ENCODE peak calls at places on chromosomes 6 and 20, in five cellular contexts. Q, R, I, V and U are unnamed samples.

GRCh38 chr6:111237757-111238260 is 150.5 kb downstream of the SLC16A10 start:
- DNase-seq in V (no peak), I (no peak), Q (no peak), R (no peak), U (no peak)

GRCh38 chr6:9136141-9136865 is 701.0 kb upstream of the SLC35B3 start:
- DNase-seq in Q (no peak), I (no peak), V (no peak), R (peak; percentile 41), U (no peak)

GRCh38 chr6:154383273-154383672 is 26.7 kb upstream of the IPCEF1 start:
- DNase-seq in I (no peak), Q (no peak), V (no peak), R (no peak), U (no peak)

GRCh38 chr6:129454482-129454881 is 255.5 kb downstream of the ARHGAP18 start:
- DNase-seq in V (no peak), Q (no peak), I (no peak), R (no peak), U (no peak)

GRCh38 chr6:1608976-1609661 is 596 bp upstream of the FOXC1 start:
- DNase-seq in Q (no peak), I (no peak), V (no peak), R (no peak), U (no peak)

GRCh38 chr20:44064501-44065400 is 122.2 kb downstream of the JPH2 start:
- DNase-seq in R (no peak), I (no peak), Q (no peak), V (no peak), U (no peak)

GRCh38 chr20:46458891-46459750 is 52.7 kb upstream of the ELMO2 start:
- DNase-seq in R (no peak), Q (peak; percentile 54), I (peak; percentile 93), V (peak; percentile 20), U (peak; percentile 76)

GRCh38 chr20:23270427-23270911 is 80.1 kb upstream of the NXT1 start:
- DNase-seq in Q (no peak), I (no peak), V (peak; percentile 48), R (peak; percentile 91), U (no peak)

GRCh38 chr6:10177703-10178102 is 237.2 kb downstream of the TFAP2A start:
- DNase-seq in R (no peak), V (no peak), I (no peak), Q (no peak), U (no peak)

GRCh38 chr20:53517146-53517545 is 76.5 kb downstream of the ZNF217 start:
- DNase-seq in R (no peak), V (no peak), I (no peak), Q (no peak), U (no peak)

GRCh38 chr20:10605547-10606195 is 68.1 kb downstream of the JAG1 start:
- DNase-seq in Q (no peak), V (no peak), R (no peak), I (no peak), U (no peak)

GRCh38 chr6:44730771-44731391 is 343.4 kb downstream of the CDC5L start:
- DNase-seq in I (no peak), R (peak; percentile 70), V (no peak), Q (no peak), U (no peak)

GRCh38 chr6:140490086-140490485 is 1115.6 kb upstream of the CITED2 start:
- DNase-seq in Q (no peak), R (no peak), I (no peak), V (no peak), U (no peak)

GRCh38 chr6:112370946-112371345 is 23.8 kb downstream of the RFPL4B start:
- DNase-seq in I (no peak), R (no peak), V (no peak), Q (no peak), U (no peak)

GRCh38 chr6:29728173-29728879 is 5.1 kb downstream of the HLA-F start:
- DNase-seq in R (no peak), Q (no peak), V (no peak), I (no peak), U (no peak)

GRCh38 chr6:118685823-118686449 is 34.5 kb upstream of the CEP85L start:
- DNase-seq in Q (no peak), I (peak; percentile 32), V (no peak), R (no peak), U (no peak)

GRCh38 chr6:14305131-14305530 is 187.6 kb downstream of the CD83 start:
- DNase-seq in V (no peak), R (no peak), Q (no peak), I (no peak), U (no peak)

GRCh38 chr6:9606435-9607134 is 808.3 kb downstream of the TFAP2A start:
- DNase-seq in R (no peak), I (peak; percentile 73), V (no peak), Q (peak; percentile 1), U (peak; percentile 57)

GRCh38 chr6:107115695-107116327 is 496 bp upstream of the BEND3 start:
- DNase-seq in I (peak; percentile 81), R (peak; percentile 69), Q (peak; percentile 67), V (peak; percentile 34), U (peak; percentile 84)

GRCh38 chr6:12436224-12436623 is 146.1 kb downstream of the EDN1 start:
- DNase-seq in R (no peak), Q (no peak), V (no peak), I (no peak), U (no peak)

GRCh38 chr20:55977723-55978481 is 27.4 kb downstream of the CBLN4 start:
- DNase-seq in R (no peak), V (no peak), I (no peak), Q (no peak), U (no peak)

GRCh38 chr20:35085477-35086225 is 7.0 kb downstream of the TRPC4AP start:
- DNase-seq in I (no peak), Q (no peak), V (no peak), R (no peak), U (no peak)
- H3K4me1 ChIP-seq in I (no peaks in the 10 kb centered on the region), Q (no peaks in the 10 kb centered on the region), V (no peaks in the 10 kb centered on the region), R (peaks cover 5% of the 10 kb centered on the region), U (peaks cover 1% of the 10 kb centered on the region)

GRCh38 chr6:149725785-149726184 is 7.9 kb upstream of the LATS1 start:
- DNase-seq in R (no peak), Q (no peak), V (no peak), I (no peak), U (no peak)
- H2BK12ac ChIP-seq in R (no peak overlapping the region), Q (no peak overlapping the region), V (no peak overlapping the region), I (no peak overlapping the region), U (no peak overlapping the region)

GRCh38 chr6:87180105-87180504 is 24.7 kb downstream of the ZNF292 start:
- DNase-seq in V (no peak), Q (no peak), I (no peak), R (no peak), U (no peak)
- H3K4me1 ChIP-seq in V (peaks cover 6% of the 10 kb centered on the region), Q (peaks cover 9% of the 10 kb centered on the region), I (peaks cover 20% of the 10 kb centered on the region), R (peaks cover 6% of the 10 kb centered on the region), U (peaks cover 19% of the 10 kb centered on the region)

GRCh38 chr20:11880694-11881093 is 37.0 kb upstream of the BTBD3 start:
- DNase-seq in V (no peak), R (no peak), Q (no peak), I (no peak), U (no peak)

GRCh38 chr20:11881453-11881852 is 36.2 kb upstream of the BTBD3 start:
- DNase-seq in R (peak; percentile 18), I (no peak), Q (no peak), V (no peak), U (no peak)

GRCh38 chr20:11876555-11876954 is 41.1 kb upstream of the BTBD3 start:
- DNase-seq in V (no peak), R (no peak), Q (no peak), I (no peak), U (no peak)
- H2BK12ac ChIP-seq in V (no peak overlapping the region), R (no peak overlapping the region), Q (no peak overlapping the region), I (no peak overlapping the region), U (no peak overlapping the region)

GRCh38 chr20:62604796-62605195 is 37.5 kb upstream of the SLCO4A1 start:
- DNase-seq in I (no peak), V (no peak), R (no peak), Q (no peak), U (no peak)
- H3K4me1 ChIP-seq in I (no peaks in the 10 kb centered on the region), V (no peaks in the 10 kb centered on the region), R (peaks cover 2% of the 10 kb centered on the region), Q (peaks cover 8% of the 10 kb centered on the region), U (peaks cover 26% of the 10 kb centered on the region)

GRCh38 chr6:159282351-159282750 is 113.2 kb downstream of the FNDC1 start:
- DNase-seq in V (no peak), Q (no peak), R (no peak), I (no peak), U (no peak)

GRCh38 chr6:159278626-159279025 is 109.4 kb downstream of the FNDC1 start:
- DNase-seq in Q (no peak), R (no peak), I (no peak), V (no peak), U (no peak)

DNA sequence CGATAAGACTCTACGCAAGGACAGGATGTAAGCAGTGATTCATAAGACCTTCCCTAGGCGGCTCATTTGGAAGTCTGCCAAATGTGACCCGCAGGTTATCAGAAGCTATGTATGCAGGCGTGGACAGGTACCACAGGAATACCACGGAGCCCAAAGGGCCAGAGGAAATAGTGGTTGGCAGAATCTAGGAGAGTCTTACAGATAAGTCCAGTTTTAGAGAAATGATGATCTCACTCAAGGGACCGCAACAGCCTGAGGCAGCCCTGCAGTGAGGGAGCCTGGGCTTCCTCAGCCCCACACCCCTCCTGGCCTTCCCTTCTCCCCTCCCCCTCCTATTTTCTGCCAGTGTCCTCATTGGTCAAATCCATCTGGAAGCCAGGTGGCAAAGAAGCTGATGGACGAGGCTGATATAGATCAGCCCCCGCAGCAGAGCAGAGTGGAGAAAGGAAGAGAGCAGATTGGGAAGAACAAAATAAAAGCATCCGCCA is 110.6 kb downstream of the FNDC1 start:
- DNase-seq in R (no peak), I (peak; percentile 43), V (peak; percentile 85), Q (no peak), U (no peak)
- H2BK12ac ChIP-seq in R (no peak overlapping the region), I (no peak overlapping the region), V (no peak overlapping the region), Q (no peak overlapping the region), U (no peak overlapping the region)

DNA sequence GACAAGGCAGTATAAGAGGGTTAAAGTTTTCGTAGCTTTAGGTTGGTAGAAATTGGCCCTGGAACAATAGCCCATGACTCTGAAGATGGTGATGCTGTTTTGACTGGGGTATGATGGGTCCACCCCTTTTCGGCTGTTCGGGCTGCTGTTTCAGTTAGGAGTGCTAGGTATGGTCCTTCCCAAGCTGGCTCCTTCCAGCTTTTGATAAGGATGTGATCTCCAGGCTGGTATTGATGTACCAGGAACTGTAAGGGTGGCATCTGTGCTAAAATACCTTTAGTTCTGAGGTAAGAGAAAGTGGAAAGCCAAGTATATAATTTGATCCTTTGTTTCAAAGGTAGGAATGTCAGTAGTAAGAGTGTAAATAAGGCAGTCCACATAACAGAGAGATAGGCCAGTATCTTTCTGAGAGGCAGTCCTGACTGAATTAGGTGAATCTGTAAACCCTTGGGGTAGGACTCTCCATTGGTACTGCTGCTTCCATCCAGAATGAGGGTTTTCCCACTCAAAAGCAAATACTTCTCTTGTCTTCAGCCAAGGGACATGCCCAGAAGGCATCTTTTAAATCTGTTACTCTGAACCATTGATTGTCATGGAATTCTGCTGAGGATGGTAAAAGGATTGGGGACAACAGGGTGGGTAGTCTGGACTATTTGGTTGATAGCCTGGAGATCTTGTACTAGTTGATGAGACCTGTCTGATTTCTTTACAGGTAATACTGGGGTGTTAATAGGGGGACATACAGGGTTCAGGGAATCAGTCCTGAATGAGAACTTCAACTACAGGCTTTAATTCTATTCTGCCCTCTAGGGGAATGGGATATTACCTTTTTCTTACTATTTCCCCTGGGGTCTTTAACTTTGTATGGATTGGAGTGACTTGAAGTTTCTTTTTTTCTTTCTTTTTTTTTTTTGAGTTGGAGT is 6.1 kb upstream of the ZNFX1 start:
- DNase-seq in I (no peak), R (peak; percentile 14), Q (no peak), V (no peak), U (no peak)
- H3K4me1 ChIP-seq in I (no peaks in the 10 kb centered on the region), R (peaks cover 10% of the 10 kb centered on the region), Q (peaks cover 7% of the 10 kb centered on the region), V (peaks cover 14% of the 10 kb centered on the region), U (peaks cover 3% of the 10 kb centered on the region)

GRCh38 chr20:824916-825315 is 8.6 kb upstream of the FAM110A start:
- DNase-seq in R (no peak), I (no peak), V (no peak), Q (no peak), U (no peak)
- H2BK12ac ChIP-seq in R (no peak overlapping the region), I (no peak overlapping the region), V (no peak overlapping the region), Q (no peak overlapping the region), U (no peak overlapping the region)